ENCODE peak calls at places on chromosomes 2 and 18, in ten cellular contexts. H is heart left ventricle; W is psoas muscle; Q is CD8-positive, alpha-beta T cell; O is colonic mucosa; K is stomach; R is upper lobe of left lung; Y is left ventricle myocardium inferior; F is left lung; M is HCT116. N is an unnamed sample. For H3K27me3, the result is how much of the 10 kb centered on the place peaks cover.

GRCh38 chr2:132374961-132375360 is 41.6 kb upstream of the GPR39 start:
- DNase-seq in Q (no peak), H (no peak), O (no peak), W (no peak), F (no peak), Y (no peak), M (no peak), R (no peak), K (no peak), N (no peak)

GRCh38 chr2:37585295-37585908 is 86.0 kb downstream of the CDC42EP3 start:
- DNase-seq in M (no peak), F (peak), H (no peak), W (no peak), Q (no peak), Y (no peak), K (peak), O (peak), R (no peak), N (no peak)

GRCh38 chr18:36321636-36322407 is 24.3 kb downstream of the FHOD3 start:
- DNase-seq in Y (no peak), K (no peak), R (no peak), M (no peak), F (no peak), Q (no peak), W (no peak), H (no peak), O (no peak), N (no peak)

GRCh38 chr18:685438-685837 is 27.0 kb downstream of the ENOSF1 start:
- DNase-seq in H (no peak), R (no peak), O (no peak), M (peak), Q (no peak), K (no peak), F (no peak), W (no peak), Y (no peak), N (no peak)

GRCh38 chr2:86751778-86752177 is 31.7 kb downstream of the RMND5A start:
- DNase-seq in O (no peak), H (no peak), M (no peak), F (no peak), W (no peak), K (no peak), Y (no peak), R (no peak), Q (no peak), N (no peak)

GRCh38 chr2:199019898-199020507 is 437.7 kb downstream of the SATB2 start:
- DNase-seq in Y (no peak), F (no peak), W (no peak), H (no peak), R (no peak), M (peak), O (peak), Q (no peak), K (no peak), N (peak)

GRCh38 chr2:55965276-55965675 is 41.7 kb upstream of the EFEMP1 start:
- DNase-seq in W (no peak), M (no peak), H (no peak), Y (no peak), K (no peak), F (no peak), Q (no peak), R (no peak), O (no peak), N (no peak)

GRCh38 chr2:240585681-240586197 is 795 bp upstream of the CAPN10 start:
- DNase-seq in K (no peak), M (no peak), Q (no peak), O (no peak), R (no peak), H (no peak), F (no peak), Y (no peak), W (peak), N (no peak)

GRCh38 chr2:46066591-46066990 is 230.6 kb upstream of the EPAS1 start:
- DNase-seq in M (no peak), W (no peak), K (no peak), F (no peak), R (no peak), Y (no peak), Q (no peak), O (no peak), H (no peak), N (no peak)

GRCh38 chr18:76545433-76546281 is 50.6 kb upstream of the ZNF516 start:
- DNase-seq in Q (no peak), H (no peak), O (no peak), K (no peak), F (no peak), R (no peak), M (no peak), W (no peak), Y (no peak), N (no peak)

GRCh38 chr2:75960134-75961009 is 249.7 kb upstream of the GCFC2 start:
- DNase-seq in R (no peak), W (no peak), F (no peak), O (no peak), Q (no peak), Y (no peak), M (no peak), H (no peak), K (no peak), N (no peak)

GRCh38 chr2:119253760-119254600 is 30.3 kb downstream of the STEAP3 start:
- DNase-seq in H (no peak), W (no peak), M (no peak), Y (no peak), O (no peak), R (no peak), F (no peak), K (no peak), Q (no peak), N (no peak)

GRCh38 chr2:69791045-69791444 is 38.4 kb upstream of the GMCL1 start:
- DNase-seq in H (peak), R (no peak), M (no peak), K (no peak), O (no peak), F (no peak), W (no peak), Y (no peak), Q (no peak), N (no peak)

GRCh38 chr2:73830871-73831401 is 2.2 kb downstream of the STAMBP start:
- DNase-seq in F (no peak), W (no peak), K (no peak), H (no peak), Q (no peak), Y (no peak), O (no peak), M (no peak), R (no peak), N (peak)

GRCh38 chr2:100321181-100321880 is 970 bp downstream of the LONRF2 start:
- DNase-seq in F (peak), K (peak), O (no peak), M (no peak), Q (no peak), Y (peak), H (peak), R (peak), W (peak), N (no peak)

GRCh38 chr2:100321881-100322820 is at the start of gene LONRF2:
- DNase-seq in Q (no peak), M (no peak), R (peak), H (peak), W (peak), K (peak), O (no peak), Y (peak), F (peak), N (no peak)

GRCh38 chr2:100320547-100321180 is 1.6 kb downstream of the LONRF2 start:
- DNase-seq in W (peak), M (no peak), H (no peak), Y (no peak), O (no peak), K (no peak), R (no peak), Q (no peak), F (no peak), N (no peak)

DNA sequence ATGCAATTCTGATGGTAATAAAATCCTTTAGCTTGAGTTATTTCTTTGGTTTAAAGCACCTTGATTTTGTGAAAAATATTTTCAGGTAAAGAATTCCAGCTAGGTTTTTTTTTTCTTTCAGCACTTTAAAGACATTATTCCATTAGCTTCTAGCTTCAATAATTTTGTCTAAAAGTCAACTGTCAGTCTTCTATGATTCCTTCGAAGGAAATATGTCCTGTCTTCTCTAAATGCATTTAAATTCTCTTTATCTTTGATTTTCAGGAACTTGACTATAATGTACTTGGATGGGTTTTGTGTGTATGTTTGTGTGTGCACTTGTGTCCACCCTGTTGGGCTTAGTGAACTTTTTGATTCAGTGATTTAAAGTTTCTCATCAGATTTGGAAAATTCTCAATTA is 4.7 kb downstream of the LONRF2 start:
- DNase-seq in F (no peak), R (no peak), K (no peak), M (no peak), H (no peak), O (no peak), Y (no peak), Q (no peak), W (no peak), N (no peak)
- H3K27me3 ChIP-seq in F (half or more), R (under half), K (under half), M (under half), H (under half), O (under half), Y (under half), Q (under half), W (under half), N (under half)

GRCh38 chr2:30566675-30567074 is 119.6 kb downstream of the LCLAT1 start:
- DNase-seq in K (no peak), F (no peak), O (no peak), R (no peak), W (no peak), H (no peak), Y (no peak), M (no peak), Q (no peak), N (no peak)

GRCh38 chr2:30565860-30566358 is 118.9 kb downstream of the LCLAT1 start:
- DNase-seq in W (no peak), Q (no peak), F (no peak), R (no peak), M (no peak), Y (peak), H (peak), K (no peak), O (peak), N (no peak)

GRCh38 chr2:30567317-30567716 is 120.3 kb downstream of the LCLAT1 start:
- DNase-seq in R (no peak), M (no peak), F (no peak), O (no peak), Q (no peak), K (no peak), W (no peak), H (no peak), Y (no peak), N (no peak)

GRCh38 chr2:30569991-30570390 is 122.9 kb downstream of the LCLAT1 start:
- DNase-seq in R (no peak), F (no peak), M (no peak), K (no peak), O (no peak), Q (no peak), H (no peak), W (no peak), Y (no peak), N (no peak)
- H3K4me3 ChIP-seq in R (no peak), F (no peak), M (no peak), K (no peak), O (no peak), Q (no peak), H (no peak), W (no peak), Y (no peak), N (no peak)

GRCh38 chr2:205407984-205408383 is 274.3 kb upstream of the NRP2 start:
- DNase-seq in M (no peak), Q (no peak), R (no peak), F (no peak), W (no peak), H (no peak), O (no peak), Y (no peak), K (no peak), N (no peak)

GRCh38 chr2:205408690-205409089 is 273.6 kb upstream of the NRP2 start:
- DNase-seq in Y (no peak), O (no peak), M (no peak), K (no peak), W (no peak), R (no peak), H (no peak), Q (no peak), F (no peak), N (no peak)

GRCh38 chr2:205409403-205409802 is 272.9 kb upstream of the NRP2 start:
- DNase-seq in K (no peak), F (no peak), W (no peak), Q (no peak), Y (no peak), H (no peak), R (no peak), M (no peak), O (no peak), N (no peak)

GRCh38 chr2:205405752-205406151 is 276.5 kb upstream of the NRP2 start:
- DNase-seq in Q (no peak), Y (no peak), M (no peak), F (no peak), W (no peak), R (no peak), K (no peak), O (no peak), H (no peak), N (no peak)

DNA sequence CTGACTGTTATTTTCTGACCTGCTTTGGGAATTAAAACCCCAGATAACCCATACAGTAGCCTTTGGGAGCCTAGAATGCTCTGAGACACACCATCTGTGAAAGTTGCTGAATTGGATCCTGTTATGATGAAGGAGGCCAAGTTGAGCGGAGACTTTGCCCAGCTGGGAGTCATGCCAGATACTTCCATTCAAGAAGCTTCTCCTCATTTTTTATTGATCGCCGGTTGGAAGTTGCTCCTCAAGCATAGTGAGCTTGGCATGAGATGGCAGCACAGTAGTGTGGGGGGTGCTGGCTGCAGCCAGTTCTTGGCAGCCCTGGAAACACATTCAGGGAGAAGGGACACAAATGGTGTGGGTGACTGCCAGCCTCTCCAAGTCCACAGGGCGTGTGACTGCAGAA is 270.7 kb upstream of the NRP2 start:
- DNase-seq in Q (no peak), H (no peak), F (no peak), W (no peak), M (no peak), R (no peak), K (peak), Y (no peak), O (peak), N (no peak)
- H3K27me3 ChIP-seq in Q (under half), H (under half), F (under half), W (under half), M (under half), R (under half), K (under half), Y (under half), O (under half), N (under half)

GRCh38 chr2:160061533-160062282 is 707 bp downstream of the PLA2R1 start:
- DNase-seq in R (peak), Q (no peak), Y (peak), F (no peak), H (no peak), K (no peak), W (peak), O (peak), M (no peak), N (no peak)
- H3K4me3 ChIP-seq in R (peak), Q (peak), Y (peak), F (peak), H (peak), K (peak), W (peak), O (peak), M (peak), N (peak)